ENCODE peak calls at places on chromosome 14, in eight cellular contexts. E is AG04449; P is activated CD8-positive, alpha-beta T cell treated with anti-CD3 and anti-CD28 coated beads for 36 hours; A is MM.1S; Q is K562; Y is osteoblast; S is choroid plexus epithelial cell; K is dorsolateral prefrontal cortex. X is an unnamed sample.

GRCh38 chr14:78848234-78848820 is 678.2 kb downstream of the NRXN3 start:
- DNase-seq in E (no peak), P (peak; percentile 6), A (peak; percentile 29), Q (peak; percentile 48), Y (no peak), S (peak; percentile 63), K (no peak), X (peak; percentile 6)

GRCh38 chr14:89618309-89618708 is 201.3 kb upstream of the FOXN3 start:
- DNase-seq in E (no peak), P (no peak), A (peak; percentile 14), Q (no peak), Y (peak; percentile 87), S (peak; percentile 30), K (no peak), X (no peak)

GRCh38 chr14:32950584-32950983 is 11.9 kb downstream of the NPAS3 start:
- DNase-seq in E (no peak), P (no peak), A (no peak), Q (no peak), Y (no peak), S (peak; percentile 75), K (no peak), X (no peak)

GRCh38 chr14:32711103-32711680 is 227.5 kb upstream of the NPAS3 start:
- DNase-seq in E (no peak), P (peak; percentile 17), A (peak; percentile 33), Q (peak; percentile 28), Y (no peak), S (peak; percentile 75), K (no peak), X (peak; percentile 27)

GRCh38 chr14:104131968-104132732 is 6.2 kb upstream of the KIF26A start:
- DNase-seq in E (no peak), P (no peak), A (no peak), Q (no peak), Y (peak; percentile 58), S (no peak), K (peak; percentile 12), X (no peak)

GRCh38 chr14:89912667-89913211 is 41.8 kb downstream of the EFCAB11 start:
- DNase-seq in E (peak; percentile 96), P (no peak), A (no peak), Q (no peak), Y (peak; percentile 92), S (peak; percentile 98), K (no peak), X (no peak)

GRCh38 chr14:101047326-101047725 is 143.8 kb upstream of the RTL1 start:
- DNase-seq in E (no peak), P (no peak), A (no peak), Q (peak; percentile 18), Y (peak; percentile 69), S (no peak), K (no peak), X (no peak)

GRCh38 chr14:75044322-75044721 is 6.9 kb downstream of the MLH3 start:
- DNase-seq in E (peak; percentile 52), P (no peak), A (no peak), Q (no peak), Y (no peak), S (peak; percentile 82), K (no peak), X (no peak)

GRCh38 chr14:105197274-105197673 is 16.2 kb upstream of the NUDT14 start:
- DNase-seq in E (no peak), P (peak; percentile 68), A (no peak), Q (peak; percentile 34), Y (no peak), S (peak; percentile 36), K (no peak), X (no peak)

GRCh38 chr14:92603309-92604257 is 90.0 kb downstream of the RIN3 start:
- DNase-seq in E (no peak), P (peak; percentile 56), A (no peak), Q (no peak), Y (no peak), S (peak; percentile 92), K (peak; percentile 70), X (no peak)

GRCh38 chr14:77181124-77181602 is 435 bp upstream of the TMEM63C start:
- DNase-seq in E (no peak), P (peak; percentile 26), A (peak; percentile 64), Q (no peak), Y (no peak), S (no peak), K (no peak), X (no peak)

GRCh38 chr14:77183896-77184295 is 2.3 kb downstream of the TMEM63C start:
- DNase-seq in E (no peak), P (no peak), A (no peak), Q (no peak), Y (no peak), S (no peak), K (no peak), X (no peak)

GRCh38 chr14:77184396-77185092 is 2.9 kb downstream of the TMEM63C start:
- DNase-seq in E (no peak), P (peak; percentile 37), A (peak; percentile 9), Q (no peak), Y (no peak), S (no peak), K (peak; percentile 74), X (peak; percentile 37)

GRCh38 chr14:77185093-77185465 is 3.5 kb downstream of the TMEM63C start:
- DNase-seq in E (no peak), P (no peak), A (no peak), Q (no peak), Y (no peak), S (no peak), K (no peak), X (no peak)

GRCh38 chr14:77181603-77182437 is at the start of gene TMEM63C:
- DNase-seq in E (no peak), P (peak; percentile 85), A (peak; percentile 91), Q (peak; percentile 5), Y (no peak), S (peak; percentile 28), K (peak; percentile 87), X (peak; percentile 75)
- TF ChIP-seq CTCF in E (no peak), P (no peak), A (no peak), Q (no peak), Y (no peak), S (no peak), K (no peak), X (no peak)

DNA sequence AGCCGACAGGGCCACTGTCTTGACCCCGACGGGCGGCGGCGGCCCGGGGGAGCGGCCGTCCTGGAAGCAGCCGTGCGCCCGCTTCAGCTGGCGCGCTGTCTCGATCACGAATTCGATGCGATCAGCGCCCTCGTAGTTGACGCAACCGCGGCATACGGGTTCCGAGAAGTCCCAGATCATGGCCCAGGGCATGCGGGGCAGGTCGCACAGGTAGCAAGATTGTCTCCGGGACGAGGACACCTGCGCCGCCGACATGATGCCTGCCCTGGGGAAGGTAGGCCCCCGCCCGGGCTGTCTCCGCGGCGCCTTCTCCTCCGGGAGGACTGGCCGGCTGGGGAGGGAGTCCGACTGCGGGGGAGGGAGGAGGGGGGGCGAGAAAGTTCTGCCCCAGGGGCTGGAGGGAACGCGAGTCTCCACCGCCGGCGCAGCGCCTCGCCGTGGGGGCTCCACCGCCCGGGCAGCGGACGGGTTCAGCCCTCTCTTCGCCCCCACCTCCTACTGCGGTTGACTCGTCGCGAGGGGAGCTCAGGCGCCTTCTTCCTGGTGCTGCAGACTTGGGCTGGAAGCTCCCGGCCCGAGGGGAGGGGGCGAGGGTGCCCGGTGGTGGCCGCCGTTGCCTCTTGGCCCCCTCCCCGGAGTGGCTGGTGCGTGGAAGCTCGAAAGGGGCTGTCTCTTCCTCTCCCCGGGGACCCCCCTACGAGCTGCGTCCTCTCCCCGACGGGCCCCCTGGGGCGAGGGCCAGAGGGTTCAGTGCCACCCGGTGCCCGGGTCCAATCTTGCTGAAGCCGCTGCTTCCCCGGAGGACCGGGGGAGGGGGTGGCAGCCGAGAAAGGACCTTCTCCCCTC is 747 bp downstream of the IRF2BPL start:
- DNase-seq in E (no peak), P (peak; percentile 79), A (peak; percentile 60), Q (peak; percentile 78), Y (peak; percentile 97), S (peak; percentile 83), K (peak; percentile 82), X (peak; percentile 85)
- TF ChIP-seq CTCF in E (peak; percentile 55), P (no peak), A (no peak), Q (no peak), Y (peak; percentile 11), S (peak; percentile 12), K (peak; percentile 7), X (peak; percentile 42)

GRCh38 chr14:76516884-76517283 is 140.9 kb downstream of the ESRRB start:
- DNase-seq in E (no peak), P (no peak), A (no peak), Q (no peak), Y (no peak), S (no peak), K (no peak), X (no peak)

GRCh38 chr14:76518366-76518765 is 142.4 kb downstream of the ESRRB start:
- DNase-seq in E (no peak), P (no peak), A (no peak), Q (no peak), Y (no peak), S (no peak), K (no peak), X (no peak)

GRCh38 chr14:76509291-76509690 is 133.4 kb downstream of the ESRRB start:
- DNase-seq in E (no peak), P (no peak), A (no peak), Q (no peak), Y (no peak), S (no peak), K (no peak), X (no peak)

GRCh38 chr14:76510255-76510654 is 134.3 kb downstream of the ESRRB start:
- DNase-seq in E (no peak), P (no peak), A (no peak), Q (no peak), Y (no peak), S (no peak), K (no peak), X (no peak)

GRCh38 chr14:76514599-76514998 is 138.7 kb downstream of the ESRRB start:
- DNase-seq in E (no peak), P (peak; percentile 46), A (no peak), Q (peak; percentile 43), Y (no peak), S (peak; percentile 11), K (no peak), X (no peak)
- TF ChIP-seq CTCF in E (no peak), P (no peak), A (no peak), Q (peak; percentile 49), Y (peak; percentile 33), S (peak; percentile 19), K (no peak), X (no peak)

GRCh38 chr14:64942531-64943111 is at the start of gene GPX2:
- DNase-seq in E (no peak), P (no peak), A (no peak), Q (no peak), Y (no peak), S (no peak), K (no peak), X (no peak)
- TF ChIP-seq CTCF in E (no peak), P (no peak), A (no peak), Q (no peak), Y (no peak), S (no peak), K (no peak), X (no peak)

GRCh38 chr14:69994002-69994401 is 114.8 kb downstream of the SMOC1 start:
- DNase-seq in E (no peak), P (no peak), A (no peak), Q (no peak), Y (no peak), S (peak; percentile 26), K (no peak), X (no peak)
- TF ChIP-seq CTCF in E (no peak), P (no peak), A (no peak), Q (no peak), Y (no peak), S (no peak), K (no peak), X (no peak)